ENCODE peak calls at places on chromosomes 2 and 18, in six cellular contexts. V, Y, M, Q, A and L are unnamed samples.

GRCh38 chr18:23200751-23201150 is 65.5 kb downstream of the CABLES1 start:
- DNase-seq in V (no peak), Y (no peak), M (no peak), Q (no peak), A (no peak), L (no peak)

GRCh38 chr2:221572821-221573429 is 821 bp upstream of the EPHA4 start:
- DNase-seq in V (peak), Y (peak), M (peak), Q (no peak), A (peak), L (peak)

GRCh38 chr2:167832840-167833239 is 414.6 kb downstream of the STK39 start:
- DNase-seq in V (no peak), Y (no peak), M (no peak), Q (no peak), A (no peak), L (no peak)

GRCh38 chr2:55861733-55862132 is 61.8 kb downstream of the EFEMP1 start:
- DNase-seq in V (no peak), Y (peak), M (no peak), Q (no peak), A (no peak), L (no peak)

GRCh38 chr2:237870126-237870525 is 10.7 kb downstream of the RAMP1 start:
- DNase-seq in V (no peak), Y (no peak), M (no peak), Q (no peak), A (peak), L (no peak)

GRCh38 chr2:140648390-140648789 is 1482.4 kb downstream of the LRP1B start:
- DNase-seq in V (no peak), Y (no peak), M (no peak), Q (no peak), A (no peak), L (no peak)

GRCh38 chr2:132615329-132616085 is 54.5 kb downstream of the LYPD1 start:
- DNase-seq in V (no peak), Y (no peak), M (no peak), Q (no peak), A (no peak), L (peak)

GRCh38 chr2:33785201-33786106 is 186.4 kb upstream of the FAM98A start:
- DNase-seq in V (no peak), Y (peak), M (no peak), Q (no peak), A (no peak), L (no peak)

GRCh38 chr18:69658137-69658536 is 257.4 kb downstream of the DOK6 start:
- DNase-seq in V (no peak), Y (peak), M (no peak), Q (no peak), A (no peak), L (no peak)

GRCh38 chr2:217981084-217981730 is 21.6 kb downstream of the TNS1 start:
- DNase-seq in V (no peak), Y (no peak), M (no peak), Q (no peak), A (peak), L (no peak)

GRCh38 chr2:196083601-196084000 is 15.0 kb upstream of the DNAH7 start:
- DNase-seq in V (no peak), Y (no peak), M (no peak), Q (no peak), A (no peak), L (no peak)

GRCh38 chr18:35137632-35138031 is 96.4 kb downstream of the MAPRE2 start:
- DNase-seq in V (no peak), Y (no peak), M (no peak), Q (no peak), A (no peak), L (no peak)

GRCh38 chr2:66573866-66574265 is 138.9 kb downstream of the MEIS1 start:
- DNase-seq in V (no peak), Y (peak), M (peak), Q (no peak), A (no peak), L (no peak)

GRCh38 chr2:148238561-148238960 is 217.7 kb downstream of the MBD5 start:
- DNase-seq in V (no peak), Y (no peak), M (no peak), Q (no peak), A (no peak), L (no peak)

GRCh38 chr2:231356474-231356849 is 39.0 kb upstream of the B3GNT7 start:
- DNase-seq in V (no peak), Y (peak), M (peak), Q (no peak), A (no peak), L (no peak)

GRCh38 chr2:241150660-241151530 is 628 bp downstream of the PPP1R7 start:
- DNase-seq in V (no peak), Y (peak), M (no peak), Q (no peak), A (no peak), L (peak)

GRCh38 chr2:75142081-75142480 is 57.2 kb downstream of the TACR1 start:
- DNase-seq in V (no peak), Y (no peak), M (no peak), Q (no peak), A (no peak), L (no peak)

GRCh38 chr18:13382683-13382989 is 164.1 kb downstream of the LDLRAD4 start:
- DNase-seq in V (no peak), Y (no peak), M (no peak), Q (no peak), A (peak), L (no peak)

GRCh38 chr18:35917043-35917442 is 55.4 kb upstream of the RMP24 start:
- DNase-seq in V (no peak), Y (no peak), M (no peak), Q (no peak), A (no peak), L (no peak)

GRCh38 chr2:192195548-192196418 is 1.1 kb upstream of the TMEFF2 start:
- DNase-seq in V (peak), Y (peak), M (no peak), Q (no peak), A (no peak), L (no peak)

GRCh38 chr2:72033636-72034035 is 114.0 kb downstream of the CYP26B1 start:
- DNase-seq in V (no peak), Y (no peak), M (no peak), Q (no peak), A (no peak), L (peak)

GRCh38 chr2:41004700-41005099 is 552.8 kb upstream of the SLC8A1 start:
- DNase-seq in V (no peak), Y (no peak), M (no peak), Q (no peak), A (no peak), L (no peak)

DNA sequence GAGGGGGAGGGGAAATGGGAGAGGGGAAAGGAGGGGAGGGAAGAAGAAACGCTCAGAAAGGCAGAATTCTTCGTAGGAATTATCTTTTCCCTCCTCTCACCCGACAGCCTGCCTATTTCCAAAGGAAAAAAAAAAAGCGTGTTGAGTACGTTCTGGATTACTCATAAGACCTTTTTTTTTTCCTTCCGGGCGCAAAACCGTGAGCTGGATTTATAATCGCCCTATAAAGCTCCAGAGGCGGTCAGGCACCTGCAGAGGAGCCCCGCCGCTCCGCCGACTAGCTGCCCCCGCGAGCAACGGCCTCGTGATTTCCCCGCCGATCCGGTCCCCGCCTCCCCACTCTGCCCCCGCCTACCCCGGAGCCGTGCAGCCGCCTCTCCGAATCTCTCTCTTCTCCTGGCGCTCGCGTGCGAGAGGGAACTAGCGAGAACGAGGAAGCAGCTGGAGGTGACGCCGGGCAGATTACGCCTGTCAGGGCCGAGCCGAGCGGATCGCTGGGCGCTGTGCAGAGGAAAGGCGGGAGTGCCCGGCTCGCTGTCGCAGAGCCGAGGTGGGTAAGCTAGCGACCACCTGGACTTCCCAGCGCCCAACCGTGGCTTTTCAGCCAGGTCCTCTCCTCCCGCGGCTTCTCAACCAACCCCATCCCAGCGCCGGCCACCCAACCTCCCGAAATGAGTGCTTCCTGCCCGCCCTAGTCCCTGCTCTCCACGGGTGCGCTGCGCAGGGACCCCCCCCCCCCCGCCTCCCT is at the start of gene GAD1:
- DNase-seq in V (peak), Y (peak), M (peak), Q (peak), A (peak), L (peak)
- TF ChIP-seq POLR2A in V (no peak), Y (no peak), M (peak), Q (no peak), A (no peak), L (no peak)

DNA sequence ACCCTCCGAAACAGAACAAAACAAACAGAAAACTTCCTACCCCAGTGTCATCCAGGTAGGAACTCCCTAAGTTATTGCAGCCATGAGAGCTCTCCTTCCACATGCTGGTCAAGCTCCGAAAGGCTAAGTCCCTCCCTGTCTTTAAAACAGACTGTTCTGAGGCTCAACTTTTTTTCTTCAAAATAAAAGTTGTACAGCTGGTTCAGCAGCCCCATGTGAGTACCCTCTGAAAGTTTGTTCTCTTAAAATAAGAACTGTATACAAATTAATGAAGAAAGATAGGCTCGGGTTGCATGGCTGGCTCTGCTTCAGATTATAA is at the start of gene PDE1A:
- DNase-seq in V (no peak), Y (no peak), M (no peak), Q (no peak), A (no peak), L (no peak)
- H3K4me3 ChIP-seq in V (no peak), Y (peak), M (no peak), Q (no peak), A (peak), L (no peak)

GRCh38 chr2:8836979-8837794 is at the start of gene KIDINS220:
- DNase-seq in V (peak), Y (peak), M (peak), Q (peak), A (peak), L (peak)
- TF ChIP-seq POLR2A in V (peak), Y (peak), M (peak), Q (no peak), A (peak), L (peak)

GRCh38 chr2:176106636-176107539 is at the start of gene HOXD11:
- DNase-seq in V (peak), Y (no peak), M (peak), Q (no peak), A (peak), L (peak)

GRCh38 chr2:176109955-176110345 is 2.9 kb downstream of the HOXD11 start:
- DNase-seq in V (no peak), Y (no peak), M (no peak), Q (no peak), A (no peak), L (peak)

GRCh38 chr2:176105727-176106635 is 1.1 kb upstream of the HOXD11 start:
- DNase-seq in V (no peak), Y (no peak), M (no peak), Q (no peak), A (no peak), L (no peak)

GRCh38 chr2:176109226-176109954 is 2.3 kb downstream of the HOXD11 start:
- DNase-seq in V (no peak), Y (no peak), M (no peak), Q (no peak), A (no peak), L (no peak)

GRCh38 chr2:176107731-176108181 is 676 bp downstream of the HOXD11 start:
- DNase-seq in V (no peak), Y (no peak), M (no peak), Q (no peak), A (no peak), L (peak)
- H3K4me3 ChIP-seq in V (no peak), Y (no peak), M (no peak), Q (no peak), A (no peak), L (no peak)

DNA sequence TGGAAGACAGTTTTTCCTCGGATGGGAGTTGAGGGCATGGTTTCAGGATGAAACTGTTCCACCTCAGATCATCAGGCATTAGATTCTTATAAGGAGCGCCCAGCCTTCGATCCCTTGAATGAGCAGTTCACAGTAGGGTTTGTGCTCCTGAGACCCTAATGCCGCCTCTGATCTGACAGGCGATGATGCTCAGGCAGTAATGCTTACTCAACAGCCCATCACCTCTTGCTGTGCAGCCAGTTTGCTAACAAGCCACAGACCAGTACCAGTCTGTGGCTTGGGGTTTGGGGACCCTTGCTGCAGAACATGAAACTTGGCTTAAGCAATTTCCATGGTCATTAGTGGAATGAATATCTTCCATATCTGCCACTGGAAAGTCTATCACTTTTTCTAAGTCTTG is 56.4 kb downstream of the GORASP2 start:
- DNase-seq in V (no peak), Y (no peak), M (no peak), Q (no peak), A (no peak), L (no peak)
- TF ChIP-seq POLR2A in V (no peak), Y (no peak), M (no peak), Q (no peak), A (no peak), L (no peak)